ENCODE peak calls at places on chromosomes 5 and 9, in four cellular contexts. U is HCT116, Y is right atrium auricular region, F is heart right ventricle. T is an unnamed sample. For H3K27me3, the result is how much of the 10 kb centered on the place peaks cover.

GRCh38 chr9:121055642-121056143 is 5.6 kb upstream of the C5 start:
- DNase-seq in U (no peak), F (no peak), Y (no peak), T (no peak)

GRCh38 chr5:7991125-7991821 is 122.3 kb downstream of the MTRR start:
- DNase-seq in Y (no peak), F (no peak), U (no peak), T (no peak)

GRCh38 chr9:104868687-104869404 is 59.1 kb downstream of the ABCA1 start:
- DNase-seq in U (no peak), F (peak), Y (no peak), T (peak)

GRCh38 chr9:98834386-98834785 is 26.9 kb downstream of the GALNT12 start:
- DNase-seq in U (no peak), Y (no peak), F (no peak), T (no peak)

GRCh38 chr5:167908596-167908995 is 382.8 kb upstream of the WWC1 start:
- DNase-seq in F (no peak), Y (no peak), U (no peak), T (no peak)

GRCh38 chr5:103829585-103829984 is 267.0 kb upstream of the NUDT12 start:
- DNase-seq in Y (no peak), F (no peak), U (no peak), T (no peak)

GRCh38 chr9:134961331-134962064 is 43.8 kb upstream of the FCN1 start:
- DNase-seq in Y (no peak), U (no peak), F (no peak), T (no peak)

GRCh38 chr5:68172314-68172713 is 43.2 kb upstream of the PIK3R1 start:
- DNase-seq in Y (no peak), U (no peak), F (peak), T (no peak)

GRCh38 chr5:33312631-33313030 is 128.1 kb upstream of the TARS1 start:
- DNase-seq in U (no peak), F (no peak), Y (no peak), T (no peak)

GRCh38 chr9:129604766-129605163 is 16.1 kb downstream of the C9orf50 start:
- DNase-seq in F (no peak), U (no peak), Y (no peak), T (no peak)

GRCh38 chr9:98280574-98280973 is 25.1 kb upstream of the TBC1D2 start:
- DNase-seq in U (no peak), F (no peak), Y (no peak), T (no peak)

GRCh38 chr5:157303667-157304327 is 37.9 kb downstream of the CYFIP2 start:
- DNase-seq in U (no peak), Y (no peak), F (peak), T (no peak)

GRCh38 chr5:152556779-152557178 is 151.7 kb upstream of the NMUR2 start:
- DNase-seq in U (no peak), F (no peak), Y (no peak), T (no peak)

GRCh38 chr9:37987467-37987981 is 81.5 kb downstream of the SHB start:
- DNase-seq in Y (no peak), U (no peak), F (peak), T (no peak)

GRCh38 chr5:110839004-110839403 is 100.2 kb downstream of the SLC25A46 start:
- DNase-seq in Y (no peak), F (no peak), U (no peak), T (no peak)

GRCh38 chr5:33892419-33893151 is 795 bp upstream of the ADAMTS12 start:
- DNase-seq in Y (peak), U (no peak), F (no peak), T (peak)

GRCh38 chr5:4044881-4045280 is 449.2 kb downstream of the IRX1 start:
- DNase-seq in Y (no peak), U (no peak), F (no peak), T (no peak)

GRCh38 chr9:95157491-95158151 is 159.9 kb downstream of the FANCC start:
- DNase-seq in Y (peak), U (no peak), F (no peak), T (peak)

GRCh38 chr9:33856247-33856646 is 39.3 kb downstream of the UBE2R2 start:
- DNase-seq in U (no peak), Y (no peak), F (no peak), T (no peak)

GRCh38 chr9:33851301-33851700 is 34.3 kb downstream of the UBE2R2 start:
- DNase-seq in Y (no peak), U (no peak), F (no peak), T (no peak)

GRCh38 chr9:33850267-33850629 is 33.3 kb downstream of the UBE2R2 start:
- DNase-seq in Y (peak), F (no peak), U (no peak), T (no peak)

GRCh38 chr9:33850677-33851076 is 33.7 kb downstream of the UBE2R2 start:
- DNase-seq in U (no peak), F (no peak), Y (no peak), T (no peak)

DNA sequence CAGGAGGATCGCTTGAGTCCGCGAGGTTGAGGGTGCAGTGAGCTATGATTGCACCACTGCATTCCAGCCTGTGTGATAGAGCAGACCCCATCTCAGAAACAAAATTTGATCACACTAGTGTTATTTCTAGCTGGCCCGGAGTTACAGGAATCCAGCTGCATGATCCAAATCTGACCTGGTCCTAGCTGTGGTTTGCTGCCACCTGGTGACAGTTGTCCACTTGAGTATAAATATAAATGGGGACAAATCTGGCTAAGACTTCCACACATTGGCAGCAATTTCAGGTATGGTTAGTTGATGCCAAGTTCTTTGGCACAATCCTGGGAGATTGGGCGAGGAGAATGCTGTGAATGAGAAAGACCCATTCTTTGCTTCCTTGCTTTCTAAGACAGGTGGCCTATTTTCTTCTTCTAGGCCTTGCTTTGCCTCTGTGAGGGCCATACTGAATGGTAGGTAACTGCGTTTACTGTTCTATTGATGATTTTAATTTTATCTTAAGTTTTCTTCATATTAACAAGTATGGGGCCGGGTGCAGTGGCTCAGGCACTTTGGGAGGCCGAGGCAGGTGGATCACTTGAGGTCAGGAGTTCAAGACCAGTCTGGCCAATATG is 35.4 kb downstream of the UBE2R2 start:
- DNase-seq in F (peak), Y (peak), U (peak), T (no peak)
- TF ChIP-seq CTCF in F (peak), Y (peak), U (peak), T (no peak)

GRCh38 chr9:1878817-1879216 is 136.3 kb upstream of the SMARCA2 start:
- DNase-seq in U (no peak), F (no peak), Y (no peak), T (no peak)

GRCh38 chr9:1880038-1880565 is 135.0 kb upstream of the SMARCA2 start:
- DNase-seq in Y (no peak), U (no peak), F (no peak), T (no peak)

GRCh38 chr9:1879501-1879900 is 135.6 kb upstream of the SMARCA2 start:
- DNase-seq in F (no peak), Y (no peak), U (no peak), T (no peak)

GRCh38 chr9:1883004-1883403 is 132.1 kb upstream of the SMARCA2 start:
- DNase-seq in Y (no peak), U (no peak), F (no peak), T (no peak)

DNA sequence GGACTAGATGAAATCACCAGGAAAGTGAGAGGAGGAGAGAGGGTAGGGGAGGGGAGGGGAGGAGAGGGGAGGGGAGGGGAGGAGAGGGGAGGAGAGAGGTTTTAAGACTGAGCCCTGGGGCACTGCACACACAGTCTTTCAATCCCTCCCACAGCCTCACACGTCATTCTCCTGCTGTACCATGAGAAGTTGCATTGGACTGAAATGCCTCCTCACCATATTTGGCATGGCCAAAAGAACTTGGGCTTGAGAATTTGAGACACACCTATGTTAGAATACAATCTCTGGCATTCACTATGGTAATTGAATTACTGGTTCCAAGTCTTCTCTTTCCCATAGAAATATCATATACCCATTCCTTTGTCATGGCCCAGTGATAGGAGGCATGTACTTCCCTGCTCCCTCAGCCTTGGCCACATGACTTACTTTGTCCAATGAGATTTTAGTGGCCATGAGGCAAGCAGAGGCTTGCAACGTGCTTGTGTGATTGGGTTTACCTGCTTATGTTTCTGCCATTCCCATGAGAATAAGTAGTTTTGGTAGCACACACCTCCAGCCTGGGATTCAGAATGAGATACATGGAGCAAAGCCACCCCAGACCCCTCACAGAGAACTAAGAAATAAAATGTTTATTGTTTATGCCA is 133.3 kb upstream of the SMARCA2 start:
- DNase-seq in U (no peak), Y (no peak), F (no peak), T (no peak)
- H3K27ac ChIP-seq in U (no peak), Y (no peak), F (no peak), T (no peak)

GRCh38 chr5:176813587-176814312 is 3.4 kb downstream of the UNC5A start:
- DNase-seq in U (no peak), F (no peak), Y (no peak), T (no peak)

GRCh38 chr5:176814313-176814685 is 3.9 kb downstream of the UNC5A start:
- DNase-seq in F (no peak), U (no peak), Y (no peak), T (no peak)

GRCh38 chr5:176814836-176815438 is 4.6 kb downstream of the UNC5A start:
- DNase-seq in U (no peak), Y (no peak), F (no peak), T (no peak)

GRCh38 chr5:176810687-176811501 is 535 bp downstream of the UNC5A start:
- DNase-seq in F (no peak), U (no peak), Y (no peak), T (no peak)

DNA sequence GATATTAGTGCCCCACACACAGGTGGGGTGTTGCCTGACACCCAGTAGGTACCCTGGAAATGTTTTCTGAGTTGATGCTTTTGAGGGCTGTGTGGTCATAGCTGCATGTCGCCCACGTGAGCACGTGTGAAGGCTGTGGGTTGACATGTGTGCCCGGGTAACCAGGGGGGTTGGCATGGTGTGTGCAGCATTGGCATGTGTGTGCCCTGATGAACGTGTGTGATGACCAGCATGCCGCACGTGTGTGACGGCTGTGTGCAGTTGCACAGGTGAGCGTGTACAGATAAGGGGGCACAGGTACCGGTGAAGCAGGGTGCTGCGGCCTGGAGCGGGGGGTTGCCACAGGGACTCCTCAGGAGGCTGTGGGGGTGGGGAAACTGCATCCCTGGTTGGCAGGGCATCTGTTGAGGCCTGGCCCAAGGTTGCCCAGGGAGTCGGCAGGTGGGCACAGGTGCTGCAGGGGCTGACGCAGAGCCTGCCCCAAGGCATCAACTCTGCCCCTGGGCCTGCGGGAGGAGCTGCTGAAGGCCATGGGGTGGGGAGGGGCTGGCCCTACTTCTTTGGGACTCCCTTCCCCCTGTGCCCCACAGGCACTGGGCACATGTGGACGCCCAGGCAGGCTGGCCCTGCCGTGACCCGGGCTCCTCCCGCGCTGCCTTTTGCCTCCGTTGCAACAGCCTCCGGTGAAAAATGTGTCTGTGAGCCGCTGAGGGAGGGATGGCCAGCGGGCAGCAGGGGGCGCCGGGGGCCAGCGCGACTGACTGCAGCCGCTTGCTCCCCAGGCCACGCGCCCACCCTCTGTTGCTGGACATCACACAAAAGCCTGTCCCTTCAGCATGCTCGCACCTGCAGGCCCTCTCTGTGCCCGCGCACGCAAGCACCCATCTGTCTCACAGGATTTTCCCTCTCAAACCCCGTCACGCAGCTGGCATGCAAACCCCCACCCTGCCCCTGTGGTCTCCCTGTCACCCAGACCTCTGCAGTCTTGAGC is 2.2 kb downstream of the UNC5A start:
- DNase-seq in Y (no peak), U (no peak), F (no peak), T (no peak)
- H3K27me3 ChIP-seq in Y (under half), U (under half), F (half or more), T (half or more)

GRCh38 chr9:89172398-89172797 is 6.2 kb downstream of the SHC3 start:
- DNase-seq in F (no peak), Y (no peak), U (no peak), T (no peak)

GRCh38 chr9:89173072-89173471 is 5.5 kb downstream of the SHC3 start:
- DNase-seq in Y (no peak), F (no peak), U (no peak), T (no peak)

GRCh38 chr9:89168901-89169813 is 9.5 kb downstream of the SHC3 start:
- DNase-seq in F (no peak), U (no peak), Y (no peak), T (no peak)

GRCh38 chr9:89171231-89171630 is 7.4 kb downstream of the SHC3 start:
- DNase-seq in Y (no peak), F (no peak), U (no peak), T (no peak)

GRCh38 chr9:89171693-89172092 is 6.9 kb downstream of the SHC3 start:
- DNase-seq in U (no peak), Y (no peak), F (no peak), T (no peak)
- TF ChIP-seq CTCF in U (peak), Y (no peak), F (no peak), T (no peak)

DNA sequence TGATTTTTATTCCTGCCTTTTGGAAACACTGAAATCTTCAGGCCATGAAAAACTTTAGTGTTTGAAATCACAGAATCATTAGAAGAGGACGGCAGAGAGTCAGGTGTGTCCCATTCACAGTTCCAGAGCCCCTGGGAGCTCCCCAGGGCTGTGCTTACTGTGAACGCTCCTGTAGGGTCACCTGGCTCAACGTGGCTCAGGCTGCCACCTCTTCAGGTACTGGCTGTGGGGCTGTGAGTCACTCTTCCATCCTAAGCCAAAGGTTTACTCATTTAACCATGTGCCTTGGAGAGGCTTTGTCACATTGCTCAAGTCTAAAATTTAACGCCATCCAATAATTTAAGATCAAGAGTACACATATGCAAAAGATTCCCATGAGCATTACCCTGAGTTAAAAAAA is 50.2 kb upstream of the FSTL4 start:
- DNase-seq in Y (peak), U (no peak), F (no peak), T (no peak)
- H3K27ac ChIP-seq in Y (no peak), U (no peak), F (no peak), T (no peak)

GRCh38 chr9:4297795-4298254 is 2.0 kb downstream of the GLIS3 start:
- DNase-seq in Y (peak), F (peak), U (no peak), T (no peak)
- H3K27me3 ChIP-seq in Y (under half), F (under half), U (under half), T (under half)

GRCh38 chr5:31197183-31197582 is 3.7 kb downstream of the CDH6 start:
- DNase-seq in Y (no peak), F (no peak), U (no peak), T (peak)

GRCh38 chr5:31194892-31195291 is 1.4 kb downstream of the CDH6 start:
- DNase-seq in U (no peak), Y (no peak), F (no peak), T (no peak)

GRCh38 chr5:31194458-31194808 is 947 bp downstream of the CDH6 start:
- DNase-seq in F (no peak), Y (no peak), U (no peak), T (no peak)

GRCh38 chr5:31193591-31194457 is at the start of gene CDH6:
- DNase-seq in Y (no peak), U (no peak), F (peak), T (peak)

DNA sequence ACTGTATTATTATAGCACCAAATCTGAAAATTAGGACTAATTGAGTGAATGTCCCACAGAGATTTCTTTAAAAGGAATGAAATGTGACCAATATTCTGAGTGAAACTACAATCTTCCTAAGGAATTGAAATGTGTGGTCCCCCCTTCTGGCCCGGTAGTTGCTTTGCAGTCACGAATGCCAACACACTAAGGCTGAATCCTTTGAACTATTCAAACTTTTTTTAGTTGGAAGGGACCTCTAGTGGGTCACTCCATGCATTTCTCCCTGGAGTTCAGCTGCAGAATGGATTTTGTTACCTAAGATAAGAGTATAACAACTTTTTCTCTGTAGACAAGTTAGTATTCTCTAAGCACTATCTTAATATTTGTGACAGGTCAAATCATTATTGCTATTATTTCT is 2.8 kb downstream of the CDH6 start:
- DNase-seq in F (no peak), U (no peak), Y (no peak), T (no peak)
- TF ChIP-seq CTCF in F (no peak), U (no peak), Y (peak), T (peak)

GRCh38 chr5:67160985-67161384 is 35.6 kb downstream of the CD180 start:
- DNase-seq in Y (no peak), F (no peak), U (no peak), T (no peak)
- H3K27ac ChIP-seq in Y (no peak), F (no peak), U (no peak), T (no peak)

GRCh38 chr5:144209421-144209820 is 38.7 kb downstream of the KCTD16 start:
- DNase-seq in Y (no peak), U (no peak), F (no peak), T (no peak)
- H3K27me3 ChIP-seq in Y (under half), U (half or more), F (half or more), T (under half)